ENCODE peak calls at places on chromosomes 6 and 20, in five cellular contexts. One of them, this sample, is unnamed.

GRCh38 chr20:39822667-39823066 is 860.5 kb downstream of the DHX35 start:
- DNase-seq in thoracic aorta: no peak
- DNase-seq in natural killer cell: no peak
- DNase-seq in fibroblast of lung: peak
- DNase-seq in dorsolateral prefrontal cortex: no peak
- DNase-seq in this sample: no peak

GRCh38 chr6:21898107-21898796 is 304.7 kb downstream of the SOX4 start:
- DNase-seq in thoracic aorta: no peak
- DNase-seq in natural killer cell: no peak
- DNase-seq in fibroblast of lung: peak
- DNase-seq in dorsolateral prefrontal cortex: no peak
- DNase-seq in this sample: no peak

GRCh38 chr20:17490501-17490900 is 40.7 kb downstream of the BFSP1 start:
- DNase-seq in thoracic aorta: no peak
- DNase-seq in natural killer cell: no peak
- DNase-seq in fibroblast of lung: no peak
- DNase-seq in dorsolateral prefrontal cortex: no peak
- DNase-seq in this sample: no peak

GRCh38 chr20:44079968-44080560 is 106.9 kb downstream of the JPH2 start:
- DNase-seq in thoracic aorta: no peak
- DNase-seq in natural killer cell: no peak
- DNase-seq in fibroblast of lung: peak
- DNase-seq in dorsolateral prefrontal cortex: no peak
- DNase-seq in this sample: no peak

GRCh38 chr6:56540950-56541600 is 101.6 kb downstream of the DST start:
- DNase-seq in thoracic aorta: no peak
- DNase-seq in natural killer cell: no peak
- DNase-seq in fibroblast of lung: peak
- DNase-seq in dorsolateral prefrontal cortex: no peak
- DNase-seq in this sample: no peak

GRCh38 chr6:85360794-85361642 is 88.9 kb upstream of the NT5E start:
- DNase-seq in thoracic aorta: peak
- DNase-seq in natural killer cell: no peak
- DNase-seq in fibroblast of lung: peak
- DNase-seq in dorsolateral prefrontal cortex: no peak
- DNase-seq in this sample: no peak

GRCh38 chr20:12153616-12154015 is 235.9 kb downstream of the BTBD3 start:
- DNase-seq in thoracic aorta: no peak
- DNase-seq in natural killer cell: no peak
- DNase-seq in fibroblast of lung: peak
- DNase-seq in dorsolateral prefrontal cortex: no peak
- DNase-seq in this sample: no peak

GRCh38 chr6:170293881-170294755 is 3.2 kb upstream of the DLL1 start:
- DNase-seq in thoracic aorta: no peak
- DNase-seq in natural killer cell: no peak
- DNase-seq in fibroblast of lung: no peak
- DNase-seq in dorsolateral prefrontal cortex: no peak
- DNase-seq in this sample: no peak

GRCh38 chr6:32608374-32608773 is 18.7 kb upstream of the HLA-DRB1 start:
- DNase-seq in thoracic aorta: no peak
- DNase-seq in natural killer cell: no peak
- DNase-seq in fibroblast of lung: no peak
- DNase-seq in dorsolateral prefrontal cortex: no peak
- DNase-seq in this sample: no peak
- TF ChIP-seq CTCF in thoracic aorta: no peak
- TF ChIP-seq CTCF in natural killer cell: peak
- TF ChIP-seq CTCF in fibroblast of lung: no peak
- TF ChIP-seq CTCF in dorsolateral prefrontal cortex: no peak
- TF ChIP-seq CTCF in this sample: no peak

DNA sequence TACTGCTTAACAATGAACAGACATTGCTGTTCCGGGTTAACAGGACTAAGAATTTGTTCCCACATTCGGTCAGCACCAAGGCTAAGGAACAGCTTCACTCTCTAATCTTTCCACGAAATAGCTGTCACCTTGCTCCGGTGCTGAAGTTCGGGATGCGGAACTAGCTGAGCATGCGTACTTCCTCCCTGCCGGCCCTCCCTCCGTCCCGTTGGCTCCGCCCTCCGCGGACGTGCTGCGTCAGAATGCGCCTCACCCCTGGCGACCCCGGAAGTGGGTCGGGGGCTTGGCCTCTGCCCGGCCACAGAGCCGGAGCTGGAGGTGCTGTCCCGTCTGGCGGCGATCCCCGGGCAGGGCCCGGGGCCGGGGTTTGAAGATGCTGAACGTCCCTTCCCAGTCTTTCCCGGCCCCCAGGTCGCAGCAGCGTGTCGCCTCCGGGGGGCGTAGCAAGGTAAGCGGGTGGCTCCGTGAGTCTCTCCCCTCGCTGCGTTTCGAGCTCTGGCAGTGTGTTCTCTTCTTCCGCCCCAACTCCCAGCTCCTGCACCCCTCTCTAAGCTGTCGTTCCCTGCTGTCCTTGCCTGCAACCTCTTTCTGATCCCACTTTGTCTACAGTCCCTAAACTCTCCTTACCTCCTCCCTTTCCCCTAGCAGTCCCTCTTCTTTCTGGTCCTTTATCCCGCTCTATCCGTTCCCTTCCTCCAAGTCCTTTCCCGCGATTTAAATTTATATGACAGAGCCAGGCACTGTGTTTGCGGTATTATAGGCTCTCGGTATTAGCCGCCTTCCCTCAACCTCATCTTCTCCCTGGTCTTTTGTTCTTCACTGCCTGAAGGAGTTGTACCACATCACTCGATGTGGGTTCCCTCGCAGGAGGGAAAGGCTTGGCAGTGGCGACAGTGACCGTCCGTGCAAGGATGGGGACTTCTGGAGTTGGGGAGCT is at the start of gene CYB5R4:
- DNase-seq in thoracic aorta: peak
- DNase-seq in natural killer cell: peak
- DNase-seq in fibroblast of lung: peak
- DNase-seq in dorsolateral prefrontal cortex: peak
- DNase-seq in this sample: peak
- TF ChIP-seq CTCF in thoracic aorta: peak
- TF ChIP-seq CTCF in natural killer cell: peak
- TF ChIP-seq CTCF in fibroblast of lung: peak
- TF ChIP-seq CTCF in dorsolateral prefrontal cortex: peak
- TF ChIP-seq CTCF in this sample: no peak

GRCh38 chr20:1185781-1186334 is 1.1 kb upstream of the TMEM74B start:
- DNase-seq in thoracic aorta: no peak
- DNase-seq in natural killer cell: peak
- DNase-seq in fibroblast of lung: peak
- DNase-seq in dorsolateral prefrontal cortex: no peak
- DNase-seq in this sample: peak
- TF ChIP-seq CTCF in thoracic aorta: no peak
- TF ChIP-seq CTCF in natural killer cell: peak
- TF ChIP-seq CTCF in fibroblast of lung: peak
- TF ChIP-seq CTCF in dorsolateral prefrontal cortex: peak
- TF ChIP-seq CTCF in this sample: peak

DNA sequence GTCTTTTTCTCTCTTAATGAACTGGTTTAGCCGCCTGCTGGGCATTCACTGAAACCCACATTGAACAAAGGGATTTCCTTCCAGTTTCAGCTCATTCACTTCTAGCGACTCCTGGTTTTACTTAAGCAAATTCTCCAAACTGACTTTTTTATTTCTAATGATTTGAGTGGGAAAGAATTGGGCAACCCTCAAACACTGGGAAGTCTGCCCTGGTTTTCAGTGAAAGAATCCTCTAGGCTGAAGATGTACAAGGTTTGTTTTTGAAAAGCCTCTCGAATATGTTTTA is 45.5 kb downstream of the PLAGL1 start:
- DNase-seq in thoracic aorta: no peak
- DNase-seq in natural killer cell: no peak
- DNase-seq in fibroblast of lung: peak
- DNase-seq in dorsolateral prefrontal cortex: no peak
- DNase-seq in this sample: no peak
- TF ChIP-seq CTCF in thoracic aorta: peak
- TF ChIP-seq CTCF in natural killer cell: no peak
- TF ChIP-seq CTCF in fibroblast of lung: peak
- TF ChIP-seq CTCF in dorsolateral prefrontal cortex: no peak
- TF ChIP-seq CTCF in this sample: no peak

DNA sequence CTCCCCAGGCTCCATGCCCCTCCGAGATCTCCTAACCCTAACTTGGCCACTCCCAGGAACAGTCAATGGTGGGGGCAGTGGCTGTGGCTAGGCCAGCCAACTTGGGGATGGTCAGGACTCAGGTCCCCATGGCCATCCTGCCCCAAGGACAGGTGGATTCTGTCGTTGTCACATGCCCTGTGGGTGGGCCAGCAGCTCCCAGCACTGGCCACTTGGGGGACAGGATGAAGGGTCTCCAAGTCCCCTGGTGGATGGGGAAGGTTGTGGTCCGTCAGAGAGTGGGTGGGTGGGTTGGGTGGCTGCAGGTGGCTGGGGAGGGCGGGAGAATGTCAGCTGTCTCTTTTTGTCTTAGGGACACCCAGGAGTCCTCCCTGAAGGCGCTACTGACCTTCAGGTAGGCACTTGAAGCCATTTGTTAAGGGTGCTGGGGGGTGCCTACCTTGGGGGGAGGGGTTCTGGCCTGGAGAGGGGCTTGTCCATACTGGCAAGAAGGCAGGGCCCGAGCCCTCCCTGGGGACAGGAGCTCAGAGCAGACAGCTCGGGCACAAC is 5.5 kb downstream of the COL9A3 start:
- DNase-seq in thoracic aorta: no peak
- DNase-seq in natural killer cell: no peak
- DNase-seq in fibroblast of lung: no peak
- DNase-seq in dorsolateral prefrontal cortex: no peak
- DNase-seq in this sample: no peak
- TF ChIP-seq CTCF in thoracic aorta: no peak
- TF ChIP-seq CTCF in natural killer cell: no peak
- TF ChIP-seq CTCF in fibroblast of lung: no peak
- TF ChIP-seq CTCF in dorsolateral prefrontal cortex: no peak
- TF ChIP-seq CTCF in this sample: no peak

DNA sequence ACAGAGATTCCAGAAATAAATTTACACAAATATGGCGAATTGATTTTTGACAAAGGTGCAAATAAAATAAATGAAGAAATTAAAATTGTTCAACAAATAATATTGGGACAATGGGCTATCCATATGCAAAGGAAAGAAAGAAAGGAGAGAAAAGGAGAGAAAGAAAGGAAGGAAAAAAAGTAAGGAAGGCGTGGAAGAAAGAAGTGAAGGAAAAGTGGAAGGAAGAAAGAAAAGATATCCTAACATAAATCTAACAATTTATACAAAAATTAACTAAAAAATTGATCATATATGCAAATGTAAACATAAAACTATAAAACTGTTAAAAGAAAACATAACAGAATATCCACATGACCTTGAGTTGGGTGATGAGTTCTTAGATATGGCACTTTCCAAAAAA is 78.7 kb upstream of the ZNF184 start:
- DNase-seq in thoracic aorta: no peak
- DNase-seq in natural killer cell: no peak
- DNase-seq in fibroblast of lung: no peak
- DNase-seq in dorsolateral prefrontal cortex: no peak
- DNase-seq in this sample: no peak
- TF ChIP-seq CTCF in thoracic aorta: no peak
- TF ChIP-seq CTCF in natural killer cell: no peak
- TF ChIP-seq CTCF in fibroblast of lung: no peak
- TF ChIP-seq CTCF in dorsolateral prefrontal cortex: no peak
- TF ChIP-seq CTCF in this sample: no peak

GRCh38 chr6:45376310-45377040 is 1.3 kb downstream of the SUPT3H start:
- DNase-seq in thoracic aorta: no peak
- DNase-seq in natural killer cell: no peak
- DNase-seq in fibroblast of lung: peak
- DNase-seq in dorsolateral prefrontal cortex: no peak
- DNase-seq in this sample: no peak

GRCh38 chr6:45377041-45377554 is 636 bp downstream of the SUPT3H start:
- DNase-seq in thoracic aorta: peak
- DNase-seq in natural killer cell: no peak
- DNase-seq in fibroblast of lung: peak
- DNase-seq in dorsolateral prefrontal cortex: no peak
- DNase-seq in this sample: no peak

GRCh38 chr6:45375449-45375848 is 2.3 kb downstream of the SUPT3H start:
- DNase-seq in thoracic aorta: no peak
- DNase-seq in natural killer cell: no peak
- DNase-seq in fibroblast of lung: peak
- DNase-seq in dorsolateral prefrontal cortex: no peak
- DNase-seq in this sample: no peak

GRCh38 chr6:45378324-45378926 is 691 bp upstream of the SUPT3H start:
- DNase-seq in thoracic aorta: no peak
- DNase-seq in natural killer cell: no peak
- DNase-seq in fibroblast of lung: no peak
- DNase-seq in dorsolateral prefrontal cortex: no peak
- DNase-seq in this sample: no peak

DNA sequence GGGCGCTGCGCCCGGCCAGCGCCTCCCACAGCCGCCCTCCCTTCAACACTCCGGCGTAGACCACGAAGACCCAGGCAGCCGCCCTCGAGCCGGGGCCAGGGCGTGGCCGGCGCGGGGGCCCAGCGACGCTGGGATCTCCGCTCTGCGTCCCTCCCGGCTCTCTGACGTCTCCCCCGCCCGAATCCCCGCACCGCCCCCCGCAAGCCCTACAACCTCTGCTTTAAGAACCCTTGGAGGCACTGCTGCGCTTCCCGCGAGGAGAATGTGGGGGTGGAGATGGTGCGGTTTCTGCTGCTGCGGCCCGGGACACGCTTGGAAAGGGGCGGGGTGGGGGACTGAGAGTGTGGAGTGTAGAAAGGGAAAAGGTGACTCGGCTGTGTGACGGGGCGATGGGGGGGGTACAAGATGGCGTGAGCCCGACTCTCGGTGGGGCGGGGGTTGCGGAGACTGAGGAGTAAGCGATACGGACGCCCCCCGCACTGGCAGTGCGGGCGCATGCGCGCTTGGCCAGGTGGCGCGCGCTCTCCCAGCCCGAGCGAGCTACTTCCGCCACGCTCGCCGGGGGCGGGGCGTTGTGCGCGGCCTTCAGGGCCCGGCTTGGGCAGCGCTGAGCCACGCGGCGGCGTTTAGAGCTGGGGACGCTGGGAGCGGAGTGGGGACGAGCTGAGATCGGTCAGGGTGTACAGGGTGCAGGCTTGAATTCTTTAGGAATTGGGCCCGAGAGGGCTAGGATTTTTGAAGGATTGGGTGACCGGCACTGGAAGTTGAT is at the start of gene SUPT3H:
- DNase-seq in thoracic aorta: peak
- DNase-seq in natural killer cell: peak
- DNase-seq in fibroblast of lung: peak
- DNase-seq in dorsolateral prefrontal cortex: peak
- DNase-seq in this sample: peak
- TF ChIP-seq CTCF in thoracic aorta: no peak
- TF ChIP-seq CTCF in natural killer cell: no peak
- TF ChIP-seq CTCF in fibroblast of lung: peak
- TF ChIP-seq CTCF in dorsolateral prefrontal cortex: peak
- TF ChIP-seq CTCF in this sample: no peak

GRCh38 chr6:103672169-103672568 is 1187.5 kb downstream of the HACE1 start:
- DNase-seq in thoracic aorta: no peak
- DNase-seq in natural killer cell: no peak
- DNase-seq in fibroblast of lung: no peak
- DNase-seq in dorsolateral prefrontal cortex: no peak
- DNase-seq in this sample: no peak
- TF ChIP-seq CTCF in thoracic aorta: no peak
- TF ChIP-seq CTCF in natural killer cell: no peak
- TF ChIP-seq CTCF in fibroblast of lung: no peak
- TF ChIP-seq CTCF in dorsolateral prefrontal cortex: no peak
- TF ChIP-seq CTCF in this sample: no peak

This sample was measured in HL-60.